ENCODE peak calls at places on chromosomes 3 and 15, in seven cellular contexts. X, K, V, J, O, L and F are unnamed samples.

GRCh38 chr3:133486658-133487057 is 86.8 kb downstream of the BFSP2 start:
- DNase-seq in V (no peak), L (no peak), K (no peak), J (no peak), O (no peak), X (no peak), F (no peak)

GRCh38 chr15:62711691-62712454 is 330.7 kb upstream of the TPM1 start:
- DNase-seq in V (no peak), L (peak), J (no peak), K (no peak), O (no peak), X (peak), F (no peak)

GRCh38 chr3:173411288-173412064 is 13.9 kb downstream of the NLGN1 start:
- DNase-seq in O (no peak), K (no peak), L (peak), J (no peak), V (no peak), X (peak), F (peak)

GRCh38 chr15:85652457-85652856 is 142.3 kb downstream of the KLHL25 start:
- DNase-seq in X (no peak), V (no peak), O (no peak), K (no peak), J (no peak), L (no peak), F (no peak)

GRCh38 chr3:134326760-134327593 is 47.3 kb downstream of the AMOTL2 start:
- DNase-seq in L (peak), V (no peak), J (no peak), K (peak), X (peak), O (peak), F (peak)

GRCh38 chr15:44633603-44634002 is 29.9 kb downstream of the SPG11 start:
- DNase-seq in O (no peak), K (no peak), J (no peak), V (no peak), X (peak), L (peak), F (peak)

GRCh38 chr3:150825916-150826377 is 63.0 kb upstream of the SIAH2 start:
- DNase-seq in L (no peak), K (no peak), V (no peak), J (no peak), X (no peak), O (no peak), F (no peak)

GRCh38 chr3:131704084-131704483 is 201.3 kb upstream of the MRPL3 start:
- DNase-seq in L (no peak), O (no peak), V (no peak), K (no peak), J (no peak), X (no peak), F (no peak)

GRCh38 chr3:178001670-178002101 is 534.5 kb upstream of the KCNMB2 start:
- DNase-seq in O (no peak), X (peak), L (no peak), V (no peak), K (no peak), J (no peak), F (peak)

GRCh38 chr15:66961407-66961884 is 104.0 kb upstream of the SMAD3 start:
- DNase-seq in V (no peak), K (no peak), L (peak), J (no peak), O (peak), X (peak), F (no peak)

GRCh38 chr3:39990532-39990931 is 181.1 kb downstream of the MYRIP start:
- DNase-seq in O (no peak), V (no peak), J (no peak), X (peak), K (no peak), L (peak), F (peak)

GRCh38 chr3:116618138-116618537 is 91.4 kb upstream of the TUSC7 start:
- DNase-seq in L (no peak), O (no peak), V (no peak), X (no peak), K (no peak), J (no peak), F (no peak)

GRCh38 chr15:41824062-41824745 is 3.7 kb upstream of the JMJD7 start:
- DNase-seq in V (no peak), L (no peak), K (no peak), O (no peak), X (no peak), J (no peak), F (no peak)

GRCh38 chr3:128309026-128309425 is 155.7 kb downstream of the EEFSEC start:
- DNase-seq in J (no peak), X (no peak), K (no peak), O (no peak), L (no peak), V (no peak), F (no peak)

GRCh38 chr3:63290686-63291085 is 12.6 kb downstream of the SYNPR start:
- DNase-seq in O (no peak), J (no peak), K (no peak), V (no peak), X (no peak), L (no peak), F (no peak)

GRCh38 chr3:185250247-185250646 is 3.6 kb downstream of the EHHADH start:
- DNase-seq in J (no peak), O (no peak), K (no peak), V (no peak), L (peak), X (peak), F (peak)

GRCh38 chr3:193470710-193471109 is 84.0 kb downstream of the ATP13A4 start:
- DNase-seq in O (no peak), J (no peak), V (no peak), K (no peak), X (no peak), L (no peak), F (no peak)

GRCh38 chr3:51390600-51391074 is 448 bp upstream of the RBM15B start:
- DNase-seq in X (no peak), J (no peak), K (no peak), V (no peak), O (no peak), L (no peak), F (no peak)

GRCh38 chr3:186109897-186110803 is 1.3 kb upstream of the ETV5 start:
- DNase-seq in J (peak), O (peak), L (peak), K (no peak), X (peak), V (peak), F (peak)

GRCh38 chr3:43362183-43362582 is 75.8 kb downstream of the SNRK start:
- DNase-seq in V (no peak), O (no peak), J (no peak), X (no peak), L (no peak), K (no peak), F (no peak)

GRCh38 chr15:60358935-60359672 is 38.7 kb downstream of the ANXA2 start:
- DNase-seq in X (peak), O (no peak), K (no peak), V (no peak), J (no peak), L (peak), F (peak)

GRCh38 chr15:40054056-40054745 is 15.2 kb upstream of the SRP14 start:
- DNase-seq in O (peak), L (no peak), J (peak), K (no peak), X (no peak), V (no peak), F (no peak)

GRCh38 chr3:73404450-73404849 is 220.3 kb downstream of the PDZRN3 start:
- DNase-seq in J (no peak), O (no peak), X (no peak), K (no peak), V (no peak), L (no peak), F (no peak)

GRCh38 chr3:172355836-172356235 is 92.4 kb downstream of the GHSR start:
- DNase-seq in L (peak), J (no peak), V (peak), K (no peak), X (peak), O (no peak), F (peak)

GRCh38 chr3:169662215-169663070 is 1.1 kb downstream of the MECOM start:
- DNase-seq in K (no peak), O (peak), V (peak), L (peak), J (peak), X (peak), F (peak)

GRCh38 chr3:123584988-123585937 is at the start of gene HACD2:
- DNase-seq in J (peak), O (peak), L (peak), V (peak), X (peak), K (peak), F (peak)

GRCh38 chr3:32684800-32685603 is at the start of gene CNOT10:
- DNase-seq in J (peak), X (peak), L (peak), O (peak), V (peak), K (peak), F (peak)
- TF ChIP-seq CTCF in J (no peak), X (no peak), L (no peak), O (no peak), V (peak), K (peak), F (peak)

DNA sequence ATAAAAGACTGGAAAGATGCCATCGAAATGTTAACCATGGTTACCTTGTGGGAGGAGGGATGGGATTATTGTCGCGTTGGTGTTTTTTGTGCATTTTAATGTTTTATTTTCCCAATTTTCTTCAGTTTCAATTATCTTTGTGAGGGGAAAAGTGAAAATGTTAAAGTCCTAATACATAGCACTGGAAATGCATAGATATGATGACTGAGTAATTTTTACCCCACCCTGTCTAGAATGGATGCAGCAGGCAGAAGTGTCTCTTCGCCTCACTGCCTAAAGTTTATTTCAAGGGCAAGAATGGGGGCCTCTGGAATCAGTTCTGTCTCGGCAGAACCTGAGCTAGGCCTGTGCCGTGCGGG is 11.5 kb downstream of the FOXL2 start:
- DNase-seq in K (no peak), X (no peak), O (no peak), V (no peak), J (no peak), L (no peak), F (no peak)
- H3K4me3 ChIP-seq in K (no peak), X (no peak), O (no peak), V (no peak), J (no peak), L (no peak), F (no peak)

DNA sequence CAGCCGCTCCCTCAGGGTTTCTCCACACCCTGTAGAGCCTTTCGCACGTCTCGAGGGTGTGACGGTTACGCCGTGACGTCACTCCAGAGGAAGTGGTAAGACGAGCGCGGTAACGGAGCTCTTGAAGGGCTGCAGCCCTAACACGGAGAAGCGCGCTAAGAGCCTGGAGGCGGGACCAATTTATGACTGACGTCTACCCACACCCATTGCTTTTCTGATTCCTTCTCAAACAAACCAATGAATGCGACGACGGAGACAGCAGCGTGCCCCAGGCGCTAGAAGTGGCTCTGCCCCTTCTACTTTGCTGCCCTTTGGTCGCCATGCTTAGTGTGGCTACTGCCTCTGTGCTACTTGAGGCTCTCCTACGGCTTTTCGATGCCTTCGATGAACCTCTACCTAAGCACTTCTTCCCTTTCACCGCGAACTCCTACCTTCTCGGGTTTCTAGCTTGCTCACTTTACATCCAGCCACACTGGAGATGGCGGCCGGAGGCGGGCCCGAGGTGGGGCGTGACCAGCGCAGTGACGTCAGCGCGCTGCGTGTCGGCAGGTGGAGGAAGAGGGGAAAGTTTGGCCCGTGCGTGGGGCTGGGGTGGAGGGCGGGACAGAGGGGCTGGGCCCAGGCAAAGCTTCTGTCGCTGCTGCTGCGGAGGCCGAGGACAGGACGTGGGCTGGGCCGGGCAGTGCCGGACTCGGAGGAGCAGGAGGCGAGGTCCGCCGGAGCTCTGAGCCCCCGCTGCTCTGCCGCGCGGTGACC is at the start of gene OXSR1:
- DNase-seq in J (peak), K (peak), O (peak), L (peak), V (peak), X (peak), F (peak)
- TF ChIP-seq CTCF in J (no peak), K (no peak), O (no peak), L (no peak), V (no peak), X (no peak), F (no peak)

GRCh38 chr15:81418891-81419290 is 44.9 kb upstream of the TMC3 start:
- DNase-seq in O (no peak), J (no peak), K (no peak), X (no peak), L (no peak), V (no peak), F (no peak)
- H3K4me3 ChIP-seq in O (no peak), J (no peak), K (no peak), X (no peak), L (no peak), V (no peak), F (no peak)

DNA sequence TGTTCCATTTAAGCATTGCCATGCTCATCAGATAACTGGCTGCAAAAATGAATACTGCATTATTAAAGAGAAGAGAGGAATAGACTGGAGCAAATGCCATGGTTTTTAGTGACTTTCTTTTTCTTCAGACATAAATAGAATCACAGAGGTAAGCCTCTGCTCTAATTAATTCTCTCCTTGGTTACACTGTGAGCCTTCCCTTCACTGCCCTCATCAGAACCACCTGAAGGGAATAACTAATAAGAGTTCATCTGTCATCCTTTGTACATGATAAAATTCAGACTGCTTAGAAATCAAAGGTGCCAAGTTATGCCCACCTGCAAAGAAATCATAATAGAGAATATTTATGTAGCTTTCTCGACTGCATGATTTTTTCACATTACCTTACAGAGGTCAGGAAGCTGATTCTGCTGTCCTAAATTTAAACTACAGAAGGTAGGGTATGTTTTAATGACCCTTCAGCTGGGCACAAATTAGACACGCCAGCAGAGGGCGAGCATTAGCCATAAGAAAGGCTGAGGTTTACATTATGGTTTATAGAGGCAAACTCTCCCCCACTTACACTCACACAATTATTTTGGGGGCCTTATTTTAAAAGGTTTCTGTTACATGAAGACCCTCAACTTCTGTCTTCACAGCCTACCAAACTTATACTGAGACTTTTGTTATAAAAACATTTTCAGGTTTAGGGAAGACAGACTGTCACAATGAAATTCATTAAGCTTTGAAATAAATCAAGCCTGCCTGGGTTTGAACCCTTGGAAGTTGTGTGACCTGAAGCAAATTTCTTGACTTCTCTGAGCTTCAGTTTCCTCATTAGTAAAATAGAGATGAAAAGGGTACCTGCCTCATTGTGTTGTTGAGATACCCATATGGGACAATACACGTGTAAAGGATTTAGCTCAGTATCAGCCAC is 15.3 kb upstream of the UNC13C start:
- DNase-seq in O (no peak), X (peak), L (peak), J (peak), K (no peak), V (no peak), F (peak)
- TF ChIP-seq CTCF in O (peak), X (peak), L (peak), J (peak), K (peak), V (no peak), F (no peak)

GRCh38 chr15:79849789-79850188 is 47.0 kb downstream of the MTHFS start:
- DNase-seq in O (no peak), L (peak), J (no peak), V (no peak), X (peak), K (no peak), F (peak)
- H3K4me3 ChIP-seq in O (no peak), L (no peak), J (no peak), V (no peak), X (no peak), K (no peak), F (no peak)

GRCh38 chr15:28909958-28910500 is 24.3 kb downstream of the APBA2 start:
- DNase-seq in K (no peak), X (no peak), V (no peak), J (no peak), O (peak), L (no peak), F (no peak)
- TF ChIP-seq CTCF in K (no peak), X (no peak), V (no peak), J (no peak), O (no peak), L (no peak), F (no peak)